ENCODE peak calls at places on chromosomes 4 and X, in six cellular contexts. R is right cardiac atrium, E is iPS-NIHi11, C is activated T-cell treated with anti-CD3 and anti-CD28 coated beads for 1 hour, W is midbrain, Y is dorsolateral prefrontal cortex. K is an unnamed sample.

GRCh38 chr4:80070880-80071620 is 2.0 kb downstream of the ANTXR2 start:
- DNase-seq in R (no peak), E (no peak), C (no peak), W (no peak), Y (no peak), K (no peak)

GRCh38 chr4:110270492-110271197 is 72.2 kb upstream of the ELOVL6 start:
- DNase-seq in R (no peak), E (no peak), C (no peak), W (no peak), Y (no peak), K (peak)

GRCh38 chr4:40953253-40954118 is 203.7 kb downstream of the NSUN7 start:
- DNase-seq in R (peak), E (no peak), C (no peak), W (peak), Y (no peak), K (no peak)

GRCh38 chr4:78951862-78952472 is 12.7 kb upstream of the PAQR3 start:
- DNase-seq in R (no peak), E (peak), C (peak), W (peak), Y (no peak), K (peak)

GRCh38 chr4:67770422-67770821 is 16.2 kb upstream of the GNRHR start:
- DNase-seq in R (no peak), E (no peak), C (no peak), W (no peak), Y (no peak), K (peak)

GRCh38 chrX:43493751-43494150 is 162.3 kb upstream of the MAOA start:
- DNase-seq in R (no peak), E (no peak), C (no peak), W (no peak), Y (no peak), K (no peak)

GRCh38 chrX:39261446-39262147 is 460.3 kb downstream of the MID1IP1 start:
- DNase-seq in R (no peak), E (peak), C (no peak), W (peak), Y (no peak), K (peak)

GRCh38 chrX:103362504-103362903 is 6.2 kb downstream of the TCEAL9 start:
- DNase-seq in R (no peak), E (peak), C (no peak), W (no peak), Y (no peak), K (peak)

GRCh38 chr4:15689540-15689939 is 7.9 kb downstream of the FAM200B start:
- DNase-seq in R (no peak), E (no peak), C (no peak), W (no peak), Y (no peak), K (no peak)

GRCh38 chr4:144557404-144557803 is 88.6 kb upstream of the HHIP start:
- DNase-seq in R (no peak), E (no peak), C (no peak), W (no peak), Y (no peak), K (no peak)

GRCh38 chrX:19034025-19034424 is 50.1 kb upstream of the PHKA2 start:
- DNase-seq in R (no peak), E (no peak), C (no peak), W (no peak), Y (no peak), K (no peak)

GRCh38 chrX:11272290-11272689 is 20.9 kb upstream of the AMELX start:
- DNase-seq in R (no peak), E (no peak), C (no peak), W (no peak), Y (no peak), K (no peak)

GRCh38 chr4:8737601-8738279 is 133.9 kb downstream of the HMX1 start:
- DNase-seq in R (no peak), E (no peak), C (no peak), W (no peak), Y (peak), K (no peak)

GRCh38 chr4:3399277-3400194 is 42.2 kb upstream of the HGFAC start:
- DNase-seq in R (no peak), E (no peak), C (no peak), W (peak), Y (no peak), K (peak)

GRCh38 chrX:121641560-121641959 is 594.1 kb downstream of the GLUD2 start:
- DNase-seq in R (no peak), E (no peak), C (no peak), W (no peak), Y (no peak), K (peak)

GRCh38 chr4:175776217-175776616 is 35.8 kb downstream of the GPM6A start:
- DNase-seq in R (no peak), E (peak), C (no peak), W (peak), Y (no peak), K (peak)

GRCh38 chr4:73832651-73833237 is 3.7 kb upstream of the CXCL6 start:
- DNase-seq in R (no peak), E (no peak), C (no peak), W (no peak), Y (no peak), K (no peak)

GRCh38 chrX:39730671-39731389 is 366.9 kb downstream of the BCOR start:
- DNase-seq in R (peak), E (peak), C (peak), W (peak), Y (peak), K (peak)

GRCh38 chrX:18927558-18927957 is 56.4 kb downstream of the PHKA2 start:
- DNase-seq in R (no peak), E (no peak), C (no peak), W (no peak), Y (no peak), K (no peak)

GRCh38 chr4:56613101-56613862 is 67.8 kb downstream of the HOPX start:
- DNase-seq in R (no peak), E (no peak), C (no peak), W (no peak), Y (no peak), K (peak)

GRCh38 chr4:6475492-6476020 is 3.1 kb upstream of the PPP2R2C start:
- DNase-seq in R (no peak), E (no peak), C (no peak), W (no peak), Y (no peak), K (no peak)

GRCh38 chr4:118327554-118328241 is 25.1 kb downstream of the PRSS12 start:
- DNase-seq in R (no peak), E (no peak), C (no peak), W (no peak), Y (no peak), K (no peak)

GRCh38 chr4:143336828-143337599 is at the start of gene GAB1:
- DNase-seq in R (peak), E (peak), C (no peak), W (peak), Y (peak), K (peak)

GRCh38 chr4:1241466-1241935 is 7.4 kb downstream of the CTBP1 start:
- DNase-seq in R (no peak), E (peak), C (no peak), W (no peak), Y (peak), K (no peak)

GRCh38 chr4:99803702-99804101 is 12.9 kb upstream of the DAPP1 start:
- DNase-seq in R (no peak), E (no peak), C (no peak), W (no peak), Y (no peak), K (no peak)

GRCh38 chr4:55075823-55076418 is 49.5 kb downstream of the KDR start:
- DNase-seq in R (no peak), E (no peak), C (no peak), W (no peak), Y (no peak), K (peak)

GRCh38 chrX:154036513-154036912 is 16.8 kb upstream of the IRAK1 start:
- DNase-seq in R (no peak), E (no peak), C (no peak), W (no peak), Y (no peak), K (no peak)

GRCh38 chr4:101994247-101994775 is 203.8 kb downstream of the BANK1 start:
- DNase-seq in R (no peak), E (no peak), C (no peak), W (no peak), Y (no peak), K (no peak)

GRCh38 chrX:9865804-9866471 is 79.7 kb downstream of the SHROOM2 start:
- DNase-seq in R (no peak), E (no peak), C (no peak), W (no peak), Y (no peak), K (peak)

GRCh38 chr4:24551492-24552330 is 32.6 kb downstream of the DHX15 start:
- DNase-seq in R (no peak), E (no peak), C (no peak), W (no peak), Y (no peak), K (no peak)

GRCh38 chr4:28238756-28239155 is 1378.1 kb downstream of the STIM2 start:
- DNase-seq in R (no peak), E (no peak), C (no peak), W (no peak), Y (no peak), K (peak)

GRCh38 chr4:163548481-163549243 is 54.2 kb downstream of the TMA16 start:
- DNase-seq in R (no peak), E (peak), C (no peak), W (peak), Y (no peak), K (peak)

GRCh38 chr4:570754-571153 is 5.3 kb downstream of the TMEM271 start:
- DNase-seq in R (no peak), E (no peak), C (no peak), W (no peak), Y (no peak), K (no peak)

GRCh38 chrX:1305411-1305810 is 31.2 kb upstream of the IL3RA start:
- DNase-seq in R (no peak), E (no peak), C (no peak), W (no peak), Y (no peak), K (no peak)

GRCh38 chr4:37453361-37454262 is 209.1 kb downstream of the NWD2 start:
- DNase-seq in R (peak), E (peak), C (peak), W (peak), Y (peak), K (peak)